ENCODE peak calls at places on chromosomes 13 and 19, in nine cellular contexts. V is A549, Y is ovary, X is stomach, R is tibial nerve, M is K562, P is suprapubic skin, B is H1, A is GM12878. J is an unnamed sample.

GRCh38 chr19:5972355-5972731 is 5.6 kb downstream of the RANBP3 start:
- DNase-seq in Y (no peak), P (no peak), B (no peak), V (no peak), R (no peak), M (no peak), X (no peak), A (no peak), J (no peak)

GRCh38 chr13:69226427-69226826 is 881.2 kb upstream of the ATXN8OS start:
- DNase-seq in Y (no peak), V (no peak), R (no peak), X (no peak), M (no peak), P (no peak), B (no peak), A (no peak), J (no peak)

GRCh38 chr19:42276284-42276683 is 7.2 kb downstream of the CIC start:
- DNase-seq in Y (no peak), V (no peak), P (no peak), X (no peak), M (no peak), B (no peak), R (no peak), A (no peak), J (no peak)

GRCh38 chr13:23986619-23987018 is 89.3 kb upstream of the C1QTNF9B start:
- DNase-seq in V (no peak), X (no peak), M (no peak), Y (no peak), P (no peak), R (no peak), B (no peak), A (no peak), J (no peak)

GRCh38 chr19:10891360-10892108 is 20.2 kb downstream of the CARM1 start:
- DNase-seq in Y (peak), A (no peak), X (peak), R (no peak), B (no peak), V (no peak), P (no peak), M (no peak), J (peak)

GRCh38 chr13:46609726-46610125 is 56.8 kb downstream of the LRCH1 start:
- DNase-seq in M (no peak), Y (no peak), A (no peak), V (no peak), R (no peak), X (no peak), B (no peak), P (no peak), J (no peak)

GRCh38 chr19:38433268-38433733 is at the start of gene RYR1:
- DNase-seq in B (no peak), R (no peak), Y (no peak), A (no peak), X (peak), M (peak), P (no peak), V (no peak), J (peak)

GRCh38 chr13:43006893-43007631 is 15.0 kb upstream of the EPSTI1 start:
- DNase-seq in M (no peak), X (no peak), A (no peak), R (no peak), Y (no peak), B (no peak), P (no peak), V (no peak), J (no peak)

GRCh38 chr13:103795892-103796478 is 729.8 kb upstream of the SLC10A2 start:
- DNase-seq in V (no peak), B (no peak), Y (no peak), P (no peak), A (no peak), R (no peak), M (no peak), X (no peak), J (no peak)

GRCh38 chr19:281156-281853 is 9.9 kb downstream of the PLPP2 start:
- DNase-seq in R (no peak), M (no peak), A (no peak), V (no peak), Y (no peak), X (no peak), P (no peak), B (no peak), J (no peak)

GRCh38 chr19:48419158-48419920 is 25.9 kb downstream of the GRIN2D start:
- DNase-seq in V (peak), M (peak), B (peak), X (peak), P (no peak), Y (no peak), R (no peak), A (peak), J (peak)

GRCh38 chr13:95533545-95534135 is 18.9 kb upstream of the CLDN10 start:
- DNase-seq in A (no peak), B (no peak), V (no peak), Y (no peak), X (peak), M (no peak), R (no peak), P (no peak), J (no peak)

GRCh38 chr19:39557791-39558622 is 18.0 kb upstream of the EID2 start:
- DNase-seq in P (no peak), V (no peak), X (no peak), B (no peak), R (no peak), Y (no peak), A (peak), M (no peak), J (no peak)

GRCh38 chr13:46202188-46202795 is 9.4 kb upstream of the LRRC63 start:
- DNase-seq in M (no peak), R (no peak), X (no peak), B (no peak), Y (no peak), P (no peak), A (no peak), V (no peak), J (no peak)

GRCh38 chr13:40780822-40781401 is 8.5 kb upstream of the SLC25A15 start:
- DNase-seq in X (no peak), V (peak), B (no peak), P (no peak), A (no peak), Y (no peak), M (peak), R (no peak), J (no peak)

GRCh38 chr19:4267101-4267900 is 11.8 kb upstream of the SHD start:
- DNase-seq in B (peak), M (peak), R (peak), Y (peak), A (no peak), P (no peak), V (peak), X (peak), J (peak)

GRCh38 chr13:62846302-62846701 is 1430.7 kb upstream of the PCDH20 start:
- DNase-seq in P (no peak), Y (no peak), V (no peak), A (no peak), R (no peak), M (no peak), B (no peak), X (no peak), J (no peak)

GRCh38 chr13:19607523-19608078 is 25.9 kb upstream of the MPHOSPH8 start:
- DNase-seq in V (no peak), M (no peak), R (no peak), Y (no peak), P (no peak), X (no peak), A (no peak), B (no peak), J (no peak)

GRCh38 chr19:5150331-5150901 is 181.5 kb downstream of the KDM4B start:
- DNase-seq in P (no peak), B (no peak), M (no peak), V (no peak), A (no peak), X (no peak), R (no peak), Y (no peak), J (no peak)

GRCh38 chr13:86830046-86830445 is 841.1 kb upstream of the SLITRK5 start:
- DNase-seq in Y (no peak), P (no peak), M (no peak), A (no peak), B (no peak), R (no peak), X (no peak), V (no peak), J (no peak)

GRCh38 chr19:54674021-54674617 is 11.3 kb downstream of the LILRB4 start:
- DNase-seq in A (no peak), P (no peak), V (peak), M (peak), Y (no peak), X (no peak), R (no peak), B (no peak), J (no peak)

GRCh38 chr19:16330811-16331690 is 6.4 kb downstream of the KLF2 start:
- DNase-seq in P (no peak), B (no peak), R (no peak), X (no peak), Y (no peak), A (no peak), V (no peak), M (no peak), J (no peak)

GRCh38 chr19:49677232-49677881 is at the start of gene PRMT1:
- DNase-seq in R (no peak), A (no peak), B (no peak), X (no peak), Y (peak), P (no peak), V (peak), M (peak), J (no peak)

GRCh38 chr19:4556574-4557185 is 2.8 kb downstream of the SEMA6B start:
- DNase-seq in Y (peak), R (no peak), X (no peak), P (no peak), A (no peak), V (peak), B (no peak), M (peak), J (peak)

GRCh38 chr13:76884571-76885202 is 1.5 kb downstream of the KCTD12 start:
- DNase-seq in M (peak), Y (peak), X (no peak), B (no peak), A (no peak), P (no peak), V (no peak), R (no peak), J (no peak)

GRCh38 chr13:76886005-76886291 is 257 bp downstream of the KCTD12 start:
- DNase-seq in X (no peak), A (no peak), P (peak), V (no peak), R (no peak), Y (no peak), B (no peak), M (no peak), J (no peak)

GRCh38 chr13:76887070-76887563 is 912 bp upstream of the KCTD12 start:
- DNase-seq in P (no peak), R (no peak), X (no peak), V (no peak), Y (peak), M (no peak), A (no peak), B (no peak), J (no peak)

GRCh38 chr13:76885203-76886004 is 801 bp downstream of the KCTD12 start:
- DNase-seq in X (peak), V (peak), B (peak), M (peak), P (peak), Y (peak), A (no peak), R (peak), J (peak)

GRCh38 chr13:76886292-76887061 is at the start of gene KCTD12:
- DNase-seq in M (peak), B (peak), R (peak), V (peak), X (peak), Y (peak), P (peak), A (no peak), J (peak)
- TF ChIP-seq CTCF in M (no peak), B (peak), R (peak), V (peak), X (no peak), Y (peak), P (no peak), A (peak), J (peak)

GRCh38 chr19:18173054-18173571 is 500 bp upstream of the IFI30 start:
- DNase-seq in V (no peak), M (peak), P (peak), X (no peak), A (no peak), B (no peak), Y (peak), R (no peak), J (peak)

GRCh38 chr19:18172331-18173053 is 1.1 kb upstream of the IFI30 start:
- DNase-seq in M (no peak), R (no peak), B (no peak), A (no peak), X (no peak), Y (no peak), P (no peak), V (no peak), J (no peak)

GRCh38 chr19:18170714-18171255 is 2.8 kb upstream of the IFI30 start:
- DNase-seq in A (peak), V (no peak), M (no peak), X (no peak), B (no peak), Y (no peak), R (no peak), P (peak), J (peak)

GRCh38 chr19:18173572-18174294 is at the start of gene IFI30:
- DNase-seq in R (peak), V (peak), B (no peak), X (peak), P (peak), Y (peak), M (peak), A (peak), J (peak)

DNA sequence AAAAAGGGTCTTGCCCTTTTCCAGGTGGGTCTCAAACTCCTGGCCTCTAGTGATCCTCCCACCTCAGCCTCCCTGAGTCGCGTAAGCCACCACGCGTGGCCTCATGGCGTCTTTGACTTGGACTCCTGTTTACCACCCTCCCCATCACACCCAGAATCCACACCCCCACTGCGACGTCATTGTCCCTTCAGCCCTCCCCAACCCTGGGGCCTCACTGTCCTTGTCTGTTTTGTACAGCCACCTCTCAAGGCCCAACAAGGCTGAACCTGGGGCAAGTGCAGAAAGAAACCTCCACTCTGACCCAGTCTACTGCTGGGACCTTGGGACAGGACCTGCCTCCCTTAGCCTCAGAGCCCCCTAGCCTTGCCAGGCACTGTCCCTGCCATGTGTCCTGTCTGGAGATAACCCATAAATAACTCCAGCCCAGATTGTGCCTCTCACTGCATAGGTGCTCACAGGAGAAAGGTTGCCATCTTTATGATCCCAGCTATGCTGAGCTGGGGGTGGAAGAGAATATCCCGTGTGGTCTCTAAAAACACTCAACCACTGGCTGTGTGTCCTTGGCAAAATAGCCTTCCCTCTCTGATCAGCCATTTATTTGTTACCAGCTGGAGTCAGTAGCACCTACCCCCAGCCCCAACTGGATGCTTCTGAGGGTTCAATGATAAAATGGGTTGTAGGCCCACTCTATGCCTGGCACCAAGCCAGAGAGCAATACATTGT is 1.8 kb upstream of the IFI30 start:
- DNase-seq in Y (no peak), V (no peak), B (no peak), M (peak), X (no peak), P (no peak), A (no peak), R (no peak), J (no peak)
- TF ChIP-seq EP300 in Y (no peak), V (no peak), B (no peak), M (no peak), X (no peak), P (no peak), A (no peak), R (no peak), J (no peak)

DNA sequence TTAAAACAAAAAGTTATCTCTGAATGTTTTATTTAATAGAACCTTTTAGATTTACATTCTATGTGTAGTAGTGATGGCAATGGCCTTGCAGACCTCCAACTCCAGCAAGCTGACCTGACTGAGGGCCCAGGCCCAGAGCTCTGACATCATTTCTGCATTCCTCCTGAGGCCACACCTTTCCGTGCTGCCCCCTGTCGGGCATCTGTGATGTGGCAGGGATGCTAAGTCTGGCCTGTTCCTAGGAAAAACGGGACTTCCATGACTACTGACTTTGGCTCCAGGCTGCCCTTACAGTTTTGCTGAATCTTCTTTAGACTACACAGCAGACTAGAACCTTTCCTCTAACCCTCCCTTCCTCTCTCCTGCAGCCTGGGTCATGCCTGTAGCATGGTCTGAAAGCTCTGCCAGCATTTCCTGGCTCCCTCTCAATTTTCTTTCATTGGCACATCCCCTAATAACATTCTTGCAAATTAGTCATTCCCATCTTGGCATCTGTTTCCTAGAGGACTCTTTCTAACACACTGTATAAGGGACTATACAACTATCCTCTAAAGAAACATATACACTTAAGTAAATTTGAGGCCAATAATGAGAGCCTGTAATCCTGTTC is 249.0 kb downstream of the GPC5 start:
- DNase-seq in A (no peak), V (peak), P (no peak), M (peak), X (no peak), R (no peak), Y (no peak), B (peak), J (no peak)
- H3K4me3 ChIP-seq in A (no peak), V (no peak), P (no peak), M (no peak), X (no peak), R (no peak), Y (no peak), B (no peak), J (no peak)

GRCh38 chr13:49649244-49649962 is 21.1 kb downstream of the ARL11 start:
- DNase-seq in V (peak), M (no peak), B (no peak), P (no peak), X (no peak), Y (no peak), R (no peak), A (no peak), J (no peak)
- TF ChIP-seq CTCF in V (peak), M (peak), B (no peak), P (no peak), X (no peak), Y (peak), R (peak), A (no peak), J (no peak)

DNA sequence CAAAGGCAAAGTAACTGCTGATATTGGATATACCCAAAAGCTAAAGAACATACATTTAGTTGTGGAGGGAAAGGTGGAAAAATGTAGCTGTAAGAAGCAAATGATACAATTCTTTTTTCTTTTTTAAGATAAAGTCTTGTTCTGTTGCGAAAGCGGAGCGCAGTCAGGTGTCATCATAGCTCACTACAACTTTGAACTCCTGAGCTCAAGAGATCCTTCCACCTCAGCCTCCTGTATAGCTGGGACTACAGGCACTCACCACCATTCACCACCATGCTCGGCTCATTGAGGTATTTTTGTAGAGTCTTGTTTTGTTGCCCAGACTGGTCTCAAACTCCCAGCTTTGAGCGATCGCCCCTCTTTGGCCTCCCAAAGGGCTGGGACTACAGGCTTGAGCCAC is 38.0 kb downstream of the TBC1D4 start:
- DNase-seq in M (no peak), A (no peak), B (no peak), R (no peak), Y (no peak), P (no peak), X (no peak), V (no peak), J (no peak)
- TF ChIP-seq EP300 in M (no peak), A (no peak), B (no peak), R (no peak), Y (no peak), P (no peak), X (no peak), V (no peak), J (no peak)

J was measured in upper lobe of left lung.